ENCODE peak calls at places on chromosome 13, in seven cellular contexts. T is cardiac muscle cell; H is tibial artery; K is stomach; A is thoracic aorta; S is PC-9; E is CD4-positive, alpha-beta T cell. L is an unnamed sample.

GRCh38 chr13:42255854-42256253 is 16.1 kb upstream of the AKAP11 start:
- DNase-seq in T (peak; percentile 32), H (no peak), K (no peak), A (no peak), S (no peak), E (no peak), L (no peak)

GRCh38 chr13:97252735-97253134 is 30.6 kb downstream of the MBNL2 start:
- DNase-seq in T (no peak), H (no peak), K (no peak), A (no peak), S (no peak), E (no peak), L (no peak)

GRCh38 chr13:79867248-79867647 is 386.3 kb downstream of the NDFIP2 start:
- DNase-seq in T (peak; percentile 21), H (no peak), K (no peak), A (no peak), S (no peak), E (no peak), L (no peak)

GRCh38 chr13:43544011-43544410 is 242.8 kb downstream of the ENOX1 start:
- DNase-seq in T (peak; percentile 30), H (no peak), K (no peak), A (no peak), S (no peak), E (no peak), L (no peak)

GRCh38 chr13:87677334-87678234 is 6.4 kb downstream of the SLITRK5 start:
- DNase-seq in T (no peak), H (no peak), K (no peak), A (no peak), S (no peak), E (no peak), L (no peak)

GRCh38 chr13:75296651-75297050 is 185.3 kb downstream of the TBC1D4 start:
- DNase-seq in T (no peak), H (no peak), K (no peak), A (no peak), S (no peak), E (no peak), L (no peak)

GRCh38 chr13:114071441-114071840 is 61.0 kb downstream of the RASA3 start:
- DNase-seq in T (no peak), H (peak; percentile 49), K (no peak), A (no peak), S (no peak), E (no peak), L (no peak)

GRCh38 chr13:44303681-44304432 is 69.8 kb upstream of the SERP2 start:
- DNase-seq in T (peak; percentile 39), H (peak; percentile 87), K (peak; percentile 26), A (no peak), S (no peak), E (no peak), L (no peak)

GRCh38 chr13:39938591-39938990 is 283.1 kb downstream of the COG6 start:
- DNase-seq in T (no peak), H (no peak), K (no peak), A (no peak), S (no peak), E (no peak), L (no peak)

GRCh38 chr13:21039097-21039800 is 22.1 kb downstream of the LATS2 start:
- DNase-seq in T (peak; percentile 30), H (no peak), K (no peak), A (no peak), S (no peak), E (no peak), L (no peak)

GRCh38 chr13:20192470-20193141 is at the start of gene GJB2:
- DNase-seq in T (no peak), H (no peak), K (peak; percentile 48), A (no peak), S (no peak), E (no peak), L (no peak)

GRCh38 chr13:110298566-110299321 is 8.2 kb downstream of the COL4A1 start:
- DNase-seq in T (peak; percentile 72), H (no peak), K (no peak), A (no peak), S (no peak), E (no peak), L (no peak)

GRCh38 chr13:69389899-69390298 is 717.7 kb upstream of the ATXN8OS start:
- DNase-seq in T (no peak), H (no peak), K (no peak), A (no peak), S (no peak), E (no peak), L (no peak)

GRCh38 chr13:19634129-19634740 is 776 bp downstream of the MPHOSPH8 start:
- DNase-seq in T (peak; percentile 50), H (no peak), K (peak; percentile 33), A (no peak), S (peak; percentile 35), E (no peak), L (no peak)

GRCh38 chr13:100880166-100880565 is 205.6 kb upstream of the TMTC4 start:
- DNase-seq in T (no peak), H (no peak), K (no peak), A (no peak), S (no peak), E (no peak), L (no peak)

GRCh38 chr13:93915269-93915809 is 564.1 kb downstream of the DCT start:
- DNase-seq in T (peak; percentile 41), H (no peak), K (no peak), A (no peak), S (no peak), E (no peak), L (no peak)

GRCh38 chr13:73657821-73658540 is 476.2 kb downstream of the KLF12 start:
- DNase-seq in T (peak; percentile 96), H (peak; percentile 84), K (no peak), A (peak; percentile 30), S (no peak), E (no peak), L (peak; percentile 12)

GRCh38 chr13:41224113-41225110 is 30.0 kb upstream of the KBTBD7 start:
- DNase-seq in T (peak; percentile 32), H (no peak), K (no peak), A (no peak), S (no peak), E (no peak), L (no peak)

GRCh38 chr13:102825921-102826706 is 19.7 kb upstream of the ERCC5 start:
- DNase-seq in T (peak; percentile 95), H (no peak), K (no peak), A (no peak), S (peak; percentile 86), E (no peak), L (no peak)
- H3K27ac ChIP-seq in T (no peak overlapping the region), H (no peak overlapping the region), K (no peak overlapping the region), A (no peak overlapping the region), S (peak overlapping the region; percentile 59), E (no peak overlapping the region), L (no peak overlapping the region)

DNA sequence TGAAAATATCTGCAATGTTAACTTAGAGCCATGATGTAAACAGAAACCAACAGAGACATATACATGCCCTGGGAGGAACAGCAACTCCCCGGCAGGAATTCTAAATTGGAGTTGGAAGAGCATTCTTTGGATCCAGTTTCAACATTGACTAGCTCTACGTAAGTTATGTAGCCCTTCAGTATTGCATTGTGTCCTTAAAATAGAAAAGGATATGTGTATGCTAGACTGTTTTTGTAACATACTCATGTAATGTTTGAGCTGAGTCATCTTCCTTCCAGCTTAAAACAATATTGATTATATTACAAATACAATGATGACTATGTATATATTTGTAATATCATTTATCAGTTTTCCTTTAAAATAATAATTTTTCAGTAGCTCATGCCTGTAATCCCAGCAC is 1422.2 kb upstream of the PCDH20 start:
- DNase-seq in T (no peak), H (no peak), K (no peak), A (no peak), S (no peak), E (no peak), L (no peak)
- H3K27ac ChIP-seq in T (no peak overlapping the region), H (no peak overlapping the region), K (no peak overlapping the region), A (no peak overlapping the region), S (no peak overlapping the region), E (no peak overlapping the region), L (no peak overlapping the region)

DNA sequence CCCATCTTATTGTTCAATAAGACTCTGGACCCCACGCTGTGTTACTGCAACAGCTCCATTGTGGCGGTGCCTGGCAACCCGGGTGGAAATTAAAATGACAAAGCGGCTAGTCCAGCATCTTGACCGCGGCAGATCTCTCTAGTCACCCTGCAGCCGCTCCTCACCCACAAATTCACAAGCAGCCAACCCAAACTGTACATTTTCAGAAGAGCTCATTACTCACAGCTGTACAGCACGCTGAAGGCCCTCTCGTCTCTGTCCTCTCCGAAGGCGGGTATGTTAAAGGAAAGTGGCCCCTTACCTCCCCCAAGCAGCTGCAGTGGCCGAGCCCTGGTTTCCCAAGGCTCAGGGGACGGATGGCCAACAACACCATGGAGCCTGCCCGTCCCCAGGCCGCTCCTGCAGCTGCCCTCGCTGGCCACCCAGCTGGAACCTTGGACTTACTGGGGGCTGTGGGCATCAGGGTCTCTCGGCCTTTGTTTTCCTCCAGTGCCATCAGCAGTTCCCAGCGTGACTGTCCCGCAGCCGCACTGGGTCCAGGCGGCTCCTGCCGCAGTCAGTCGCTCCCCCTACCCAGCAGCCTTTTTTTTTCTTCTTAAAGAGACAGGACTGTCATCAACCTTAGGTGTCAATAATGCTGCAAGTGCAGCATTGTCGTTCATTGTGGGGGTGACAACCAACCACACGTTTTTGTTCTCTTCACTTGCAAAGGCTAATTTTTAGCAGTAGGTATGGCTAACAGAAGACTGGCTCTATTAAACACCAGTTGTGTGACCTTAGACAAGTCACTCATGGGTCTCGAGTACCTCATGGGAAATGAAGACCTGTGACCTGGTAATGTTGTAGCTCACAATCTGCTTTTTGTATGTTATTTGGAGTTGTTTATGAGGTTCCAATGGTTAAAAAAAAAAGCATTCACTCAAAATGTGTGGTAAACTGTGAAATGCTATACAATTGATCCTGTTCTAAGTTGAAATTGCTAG is at the start of gene SACS:
- DNase-seq in T (peak; percentile 52), H (no peak), K (no peak), A (no peak), S (no peak), E (no peak), L (peak; percentile 34)
- H3K27ac ChIP-seq in T (peak within 1 kb of the TSS; percentile 31), H (peak within 1 kb of the TSS; percentile 88), K (no peak within 1 kb of the TSS), A (peak within 1 kb of the TSS; percentile 76), S (no peak within 1 kb of the TSS), E (no peak within 1 kb of the TSS), L (peak within 1 kb of the TSS; percentile 77)

DNA sequence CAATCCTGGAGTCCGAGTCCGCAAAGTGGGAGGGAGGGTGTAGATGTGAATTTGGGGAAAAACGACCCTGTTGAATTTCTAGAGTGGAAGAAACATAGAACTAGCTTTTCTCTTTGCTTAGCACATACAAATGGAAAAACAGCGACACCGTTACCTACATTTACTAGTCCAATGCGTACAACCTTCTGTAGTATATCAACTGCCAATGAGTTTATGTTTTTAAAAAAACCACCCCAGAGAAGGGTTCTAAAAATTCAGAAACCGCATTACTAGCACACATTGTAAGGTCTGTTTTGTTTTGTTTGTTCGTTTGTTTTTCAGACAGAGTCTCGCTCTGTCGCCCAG is 332 bp upstream of the SUPT20H start:
- DNase-seq in T (no peak), H (no peak), K (no peak), A (no peak), S (no peak), E (no peak), L (no peak)
- H3K27ac ChIP-seq in T (no peak overlapping the region), H (peak overlapping the region; percentile 91), K (peak overlapping the region; percentile 93), A (peak overlapping the region; percentile 83), S (no peak overlapping the region), E (peak overlapping the region; percentile 93), L (peak overlapping the region; percentile 79)